ENCODE peak calls at places on chromosomes 12 and 14, in five cellular contexts. Z is fibroblast of mammary gland, K is Caco-2, Y is esophagus squamous epithelium, L is cardiac fibroblast. D is an unnamed sample.
A peak's percentile ranks its signal among the peaks of the same experiment; 100 is the strongest.

GRCh38 chr12:110670161-110670701 is 18.7 kb downstream of the HVCN1 start:
- DNase-seq in Z (no peak), L (no peak), K (no peak), Y (no peak), D (peak; percentile 60)

GRCh38 chr14:61051046-61051445 is 70.0 kb downstream of the SLC38A6 start:
- DNase-seq in L (peak; percentile 76), Y (no peak), Z (no peak), K (no peak), D (no peak)

GRCh38 chr12:122753213-122753571 is 568 bp downstream of the DENR start:
- DNase-seq in Z (no peak), Y (no peak), K (no peak), L (peak; percentile 18), D (peak; percentile 34)

GRCh38 chr12:2360630-2361170 is 307.9 kb downstream of the CACNA1C start:
- DNase-seq in L (no peak), K (no peak), Z (no peak), Y (no peak), D (no peak)

GRCh38 chr12:53324113-53324778 is 2.8 kb upstream of the AAAS start:
- DNase-seq in Y (no peak), K (no peak), Z (no peak), L (no peak), D (peak; percentile 82)

GRCh38 chr14:78399316-78399889 is 229.2 kb downstream of the NRXN3 start:
- DNase-seq in Z (peak; percentile 50), Y (no peak), L (peak; percentile 19), K (peak; percentile 45), D (peak; percentile 24)

GRCh38 chr12:104641862-104642261 is 185.1 kb downstream of the CHST11 start:
- DNase-seq in Y (no peak), L (no peak), Z (no peak), K (no peak), D (no peak)

GRCh38 chr14:36524220-36524837 is 4.3 kb upstream of the NKX2-1 start:
- DNase-seq in L (no peak), Y (no peak), K (no peak), Z (no peak), D (no peak)

GRCh38 chr14:93005135-93005813 is 82.3 kb downstream of the CHGA start:
- DNase-seq in K (no peak), Y (no peak), L (no peak), Z (no peak), D (no peak)

GRCh38 chr14:93059260-93059659 is 56.5 kb downstream of the ITPK1 start:
- DNase-seq in Z (no peak), Y (no peak), L (no peak), K (no peak), D (no peak)

GRCh38 chr12:132214161-132214476 is 69.9 kb downstream of the NOC4L start:
- DNase-seq in Y (no peak), Z (no peak), L (no peak), K (no peak), D (no peak)

GRCh38 chr12:1448321-1448720 is 146.1 kb downstream of the FBXL14 start:
- DNase-seq in Y (no peak), K (no peak), Z (no peak), L (no peak), D (no peak)

GRCh38 chr14:87133073-87133815 is 859.7 kb downstream of the GALC start:
- DNase-seq in K (peak; percentile 3), Z (peak; percentile 96), Y (no peak), L (no peak), D (peak; percentile 63)

GRCh38 chr12:106506691-106507090 is 76.1 kb upstream of the RFX4 start:
- DNase-seq in Y (no peak), Z (no peak), K (no peak), L (no peak), D (no peak)

GRCh38 chr12:31238764-31239387 is 87.1 kb downstream of the SINHCAF start:
- DNase-seq in Z (peak; percentile 62), K (peak; percentile 84), L (peak; percentile 68), Y (no peak), D (peak; percentile 73)

GRCh38 chr12:123798518-123798917 is 36.4 kb downstream of the DNAH10 start:
- DNase-seq in L (no peak), Z (no peak), K (no peak), Y (no peak), D (no peak)

DNA sequence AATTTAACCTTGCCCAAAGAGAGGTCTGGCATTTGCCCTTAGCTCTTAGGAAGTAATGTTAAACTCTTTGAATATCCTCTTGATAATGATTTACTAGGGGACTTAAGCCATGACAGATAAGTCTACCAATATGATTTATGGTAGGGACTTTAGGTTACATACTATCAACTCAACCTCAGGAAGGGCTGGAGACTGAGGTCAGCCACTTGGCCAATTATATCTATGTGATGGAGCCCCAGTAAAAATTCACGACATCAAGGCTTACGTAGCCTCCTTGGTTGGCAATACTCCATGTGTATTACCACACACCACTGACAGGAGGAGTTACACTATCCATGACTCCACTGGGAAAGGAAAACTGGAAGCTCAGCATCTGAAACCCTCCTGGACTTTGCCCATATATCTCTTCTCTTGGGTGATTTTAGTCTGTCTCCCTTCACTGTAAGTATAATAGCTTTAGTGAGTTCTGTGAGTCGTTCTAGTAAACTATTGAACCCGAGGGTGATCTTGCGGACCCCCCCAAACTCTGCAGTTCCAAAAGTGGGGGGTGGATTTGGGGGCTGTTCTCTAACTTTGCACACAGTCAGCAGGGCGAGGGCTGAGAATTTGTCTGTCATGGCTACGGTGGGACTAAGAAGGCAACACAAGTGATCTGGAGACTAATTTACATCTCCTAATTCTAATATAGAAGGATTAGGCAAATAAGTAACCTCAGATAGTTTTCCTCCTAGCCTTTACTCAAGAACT is 62.3 kb downstream of the R3HDM2 start:
- DNase-seq in Z (peak; percentile 46), L (peak; percentile 49), Y (no peak), K (peak; percentile 86), D (no peak)
- H3K4me3 ChIP-seq in Z (no peak overlapping the region), L (no peak overlapping the region), Y (no peak overlapping the region), K (no peak overlapping the region), D (no peak overlapping the region)

DNA sequence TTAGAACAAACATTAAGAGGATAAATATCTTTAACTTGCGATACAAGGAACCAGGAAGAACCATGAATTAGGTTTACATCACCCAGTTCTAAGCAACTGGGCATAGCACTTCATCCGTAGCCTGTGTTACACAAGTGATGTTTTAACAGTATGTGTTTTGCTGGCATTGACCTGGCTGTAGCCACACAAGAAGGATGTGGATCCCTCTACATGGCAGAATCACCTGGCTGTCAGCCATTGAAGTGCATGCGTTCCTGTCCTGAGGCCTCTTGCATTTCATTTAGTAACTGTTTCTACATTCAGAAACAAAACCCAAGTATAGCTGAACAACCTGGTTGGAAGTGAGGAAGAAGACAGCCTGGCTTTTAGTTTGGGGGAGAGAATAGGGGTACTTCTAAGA is 72.2 kb downstream of the TGFB3 start:
- DNase-seq in Z (no peak), L (no peak), K (no peak), Y (no peak), D (no peak)
- TF ChIP-seq CTCF in Z (no peak), L (no peak), K (no peak), Y (no peak), D (no peak)

DNA sequence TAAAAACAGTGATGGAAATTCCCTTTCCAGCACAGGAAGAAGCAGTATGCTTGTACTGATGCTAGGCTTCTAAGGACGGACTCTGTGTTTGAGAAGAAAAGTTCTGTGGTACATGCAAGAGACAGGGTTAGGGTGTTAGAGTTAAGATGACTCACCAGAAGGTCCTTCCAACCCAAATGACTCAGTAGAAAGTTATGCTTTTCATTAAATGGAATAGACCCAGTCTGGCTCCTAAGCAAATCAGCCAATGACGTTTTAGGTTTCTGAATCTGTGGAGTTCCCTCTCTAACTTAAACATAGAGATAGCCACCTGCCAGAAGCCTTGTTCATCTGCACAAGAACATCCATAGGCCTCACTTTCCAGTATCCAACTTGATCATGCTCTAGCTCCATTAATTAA is 5.7 kb downstream of the PTHLH start:
- DNase-seq in K (peak; percentile 19), L (peak; percentile 95), Y (no peak), Z (peak; percentile 98), D (no peak)
- H3K4me3 ChIP-seq in K (no peak overlapping the region), L (no peak overlapping the region), Y (no peak overlapping the region), Z (no peak overlapping the region), D (no peak overlapping the region)

GRCh38 chr14:35213869-35214387 is 78.3 kb upstream of the PSMA6 start:
- DNase-seq in K (no peak), Y (no peak), L (peak; percentile 40), Z (peak; percentile 65), D (no peak)

GRCh38 chr14:35213143-35213788 is 78.9 kb upstream of the PSMA6 start:
- DNase-seq in Z (no peak), K (no peak), L (no peak), Y (no peak), D (no peak)

GRCh38 chr14:35218963-35219362 is 73.2 kb upstream of the PSMA6 start:
- DNase-seq in L (no peak), K (no peak), Z (no peak), Y (no peak), D (no peak)

GRCh38 chr14:35212471-35213142 is 79.6 kb upstream of the PSMA6 start:
- DNase-seq in Z (peak; percentile 27), K (no peak), L (no peak), Y (no peak), D (no peak)

DNA sequence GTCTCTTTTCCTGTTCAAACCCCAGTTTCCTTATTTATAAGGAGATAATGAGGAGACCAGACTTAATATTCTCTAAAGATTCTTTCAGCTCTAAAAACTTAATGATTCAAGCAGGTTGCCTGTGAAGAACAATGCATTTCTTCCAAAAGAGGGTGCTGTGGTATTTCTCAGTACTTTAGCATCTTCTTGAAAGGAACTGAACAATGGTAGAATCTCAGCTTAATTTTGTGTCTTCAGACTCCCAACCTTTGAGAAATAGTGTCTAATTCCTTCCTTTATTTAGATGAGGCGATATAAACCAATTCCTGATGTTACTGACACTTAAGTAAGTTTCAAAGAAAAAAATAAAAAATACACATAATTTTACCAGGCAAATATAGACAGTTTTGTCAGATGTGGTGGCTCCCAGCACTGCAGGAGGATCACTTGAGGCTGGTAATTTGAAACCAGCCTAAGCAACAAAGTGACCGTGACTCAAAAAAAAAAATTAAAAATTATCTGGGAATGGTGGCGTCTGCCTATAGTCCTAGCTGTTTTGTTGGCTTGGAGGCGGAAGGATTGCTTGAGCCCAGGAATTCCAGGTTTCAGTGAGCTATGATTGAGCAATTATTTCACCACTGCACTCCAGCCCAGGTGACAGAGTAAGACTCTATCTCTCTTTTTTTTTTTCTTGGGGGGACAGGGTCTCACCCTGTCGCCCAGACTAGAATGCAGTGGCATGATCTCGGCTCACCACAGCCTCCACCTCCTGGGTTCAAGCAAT is 76.9 kb upstream of the PSMA6 start:
- DNase-seq in K (peak; percentile 36), Z (peak; percentile 78), L (peak; percentile 81), Y (no peak), D (peak; percentile 47)
- TF ChIP-seq CTCF in K (peak; percentile 41), Z (peak; percentile 61), L (peak; percentile 42), Y (peak; percentile 41), D (peak; percentile 77)

D was measured in OCI-LY7.